ENCODE peak calls at places on chromosome 11, in four cellular contexts. One of them, this sample, is unnamed.

GRCh38 chr11:75954039-75954438 is 139.0 kb downstream of the UVRAG start:
- DNase-seq in suprapubic skin: no peak
- DNase-seq in psoas muscle: no peak
- DNase-seq in lower leg skin: no peak
- DNase-seq in this sample: no peak

GRCh38 chr11:27153136-27153535 is 112.5 kb downstream of the BBOX1 start:
- DNase-seq in psoas muscle: no peak
- DNase-seq in suprapubic skin: no peak
- DNase-seq in lower leg skin: no peak
- DNase-seq in this sample: no peak

GRCh38 chr11:93613432-93613831 is 48.0 kb upstream of the CEP295 start:
- DNase-seq in psoas muscle: no peak
- DNase-seq in suprapubic skin: no peak
- DNase-seq in lower leg skin: no peak
- DNase-seq in this sample: no peak

GRCh38 chr11:72081856-72082255 is 1.2 kb downstream of the LRRC51 start:
- DNase-seq in psoas muscle: no peak
- DNase-seq in suprapubic skin: no peak
- DNase-seq in lower leg skin: no peak
- DNase-seq in this sample: no peak

GRCh38 chr11:79675081-79675480 is 234.3 kb upstream of the TENM4 start:
- DNase-seq in psoas muscle: no peak
- DNase-seq in lower leg skin: no peak
- DNase-seq in suprapubic skin: no peak
- DNase-seq in this sample: no peak

GRCh38 chr11:121761171-121761570 is 308.4 kb upstream of the SORL1-AS1 start:
- DNase-seq in psoas muscle: no peak
- DNase-seq in lower leg skin: no peak
- DNase-seq in suprapubic skin: no peak
- DNase-seq in this sample: no peak

GRCh38 chr11:12175694-12176241 is 65.4 kb downstream of the MICAL2 start:
- DNase-seq in suprapubic skin: no peak
- DNase-seq in lower leg skin: no peak
- DNase-seq in psoas muscle: no peak
- DNase-seq in this sample: no peak

GRCh38 chr11:114040706-114041211 is 18.8 kb upstream of the ZBTB16 start:
- DNase-seq in psoas muscle: peak
- DNase-seq in suprapubic skin: no peak
- DNase-seq in lower leg skin: no peak
- DNase-seq in this sample: peak

GRCh38 chr11:122234257-122234656 is 118.2 kb upstream of the BLID start:
- DNase-seq in suprapubic skin: no peak
- DNase-seq in lower leg skin: no peak
- DNase-seq in psoas muscle: no peak
- DNase-seq in this sample: no peak

GRCh38 chr11:102577723-102578122 is 47.2 kb upstream of the MMP7 start:
- DNase-seq in suprapubic skin: no peak
- DNase-seq in lower leg skin: no peak
- DNase-seq in psoas muscle: no peak
- DNase-seq in this sample: no peak

GRCh38 chr11:126474888-126475626 is 119.6 kb downstream of the ST3GAL4 start:
- DNase-seq in lower leg skin: no peak
- DNase-seq in suprapubic skin: no peak
- DNase-seq in psoas muscle: no peak
- DNase-seq in this sample: no peak

GRCh38 chr11:131895865-131896264 is 525.5 kb downstream of the NTM start:
- DNase-seq in suprapubic skin: no peak
- DNase-seq in lower leg skin: no peak
- DNase-seq in psoas muscle: no peak
- DNase-seq in this sample: no peak

GRCh38 chr11:8340299-8340698 is 76.6 kb upstream of the LMO1 start:
- DNase-seq in lower leg skin: no peak
- DNase-seq in suprapubic skin: no peak
- DNase-seq in psoas muscle: no peak
- DNase-seq in this sample: no peak

GRCh38 chr11:104524276-104524675 is 360.3 kb upstream of the PDGFD start:
- DNase-seq in psoas muscle: no peak
- DNase-seq in lower leg skin: no peak
- DNase-seq in suprapubic skin: no peak
- DNase-seq in this sample: no peak

GRCh38 chr11:93481696-93482095 is 61.5 kb downstream of the SMCO4 start:
- DNase-seq in lower leg skin: no peak
- DNase-seq in suprapubic skin: no peak
- DNase-seq in psoas muscle: no peak
- DNase-seq in this sample: no peak

GRCh38 chr11:96227244-96227643 is 115.8 kb downstream of the MAML2 start:
- DNase-seq in lower leg skin: no peak
- DNase-seq in psoas muscle: no peak
- DNase-seq in suprapubic skin: no peak
- DNase-seq in this sample: no peak

GRCh38 chr11:71240865-71241691 is 11.3 kb downstream of the SHANK2 start:
- DNase-seq in lower leg skin: peak
- DNase-seq in suprapubic skin: peak
- DNase-seq in psoas muscle: peak
- DNase-seq in this sample: peak

GRCh38 chr11:102462610-102463009 is 10.0 kb upstream of the TMEM123 start:
- DNase-seq in psoas muscle: no peak
- DNase-seq in lower leg skin: no peak
- DNase-seq in suprapubic skin: no peak
- DNase-seq in this sample: no peak

GRCh38 chr11:114260077-114260476 is 36.1 kb upstream of the NNMT start:
- DNase-seq in psoas muscle: peak
- DNase-seq in suprapubic skin: no peak
- DNase-seq in lower leg skin: no peak
- DNase-seq in this sample: no peak

GRCh38 chr11:8168485-8169257 is at the start of gene RIC3:
- DNase-seq in suprapubic skin: no peak
- DNase-seq in lower leg skin: no peak
- DNase-seq in psoas muscle: peak
- DNase-seq in this sample: no peak

GRCh38 chr11:81112718-81113117 is 1620.9 kb downstream of the FAM181B start:
- DNase-seq in suprapubic skin: no peak
- DNase-seq in lower leg skin: no peak
- DNase-seq in psoas muscle: no peak
- DNase-seq in this sample: no peak

GRCh38 chr11:129980086-129980485 is 22.5 kb downstream of the PRDM10 start:
- DNase-seq in psoas muscle: no peak
- DNase-seq in suprapubic skin: no peak
- DNase-seq in lower leg skin: no peak
- DNase-seq in this sample: no peak

GRCh38 chr11:72585762-72586590 is 88.2 kb downstream of the PDE2A start:
- DNase-seq in suprapubic skin: peak
- DNase-seq in psoas muscle: peak
- DNase-seq in lower leg skin: peak
- DNase-seq in this sample: peak

GRCh38 chr11:102773388-102773787 is 7.0 kb downstream of the MMP10 start:
- DNase-seq in psoas muscle: no peak
- DNase-seq in lower leg skin: no peak
- DNase-seq in suprapubic skin: no peak
- DNase-seq in this sample: no peak

GRCh38 chr11:104991994-104992393 is 23.6 kb upstream of the CASP4 start:
- DNase-seq in psoas muscle: no peak
- DNase-seq in suprapubic skin: no peak
- DNase-seq in lower leg skin: no peak
- DNase-seq in this sample: no peak

GRCh38 chr11:132595711-132596111 is 936.6 kb downstream of the OPCML start:
- DNase-seq in lower leg skin: no peak
- DNase-seq in suprapubic skin: no peak
- DNase-seq in psoas muscle: no peak
- DNase-seq in this sample: no peak

GRCh38 chr11:30171661-30172060 is 59.2 kb upstream of the FSHB start:
- DNase-seq in lower leg skin: no peak
- DNase-seq in suprapubic skin: no peak
- DNase-seq in psoas muscle: no peak
- DNase-seq in this sample: no peak

GRCh38 chr11:108871152-108871551 is 206.3 kb downstream of the DDX10 start:
- DNase-seq in lower leg skin: no peak
- DNase-seq in suprapubic skin: no peak
- DNase-seq in psoas muscle: no peak
- DNase-seq in this sample: no peak

GRCh38 chr11:46599340-46600067 is 5.7 kb upstream of the AMBRA1 start:
- DNase-seq in lower leg skin: no peak
- DNase-seq in suprapubic skin: no peak
- DNase-seq in psoas muscle: no peak
- DNase-seq in this sample: no peak

GRCh38 chr11:72326151-72326842 is 82.3 kb upstream of the PHOX2A start:
- DNase-seq in psoas muscle: no peak
- DNase-seq in lower leg skin: no peak
- DNase-seq in suprapubic skin: no peak
- DNase-seq in this sample: no peak

GRCh38 chr11:74443071-74443864 is 24.1 kb downstream of the KCNE3 start:
- DNase-seq in suprapubic skin: no peak
- DNase-seq in psoas muscle: no peak
- DNase-seq in lower leg skin: no peak
- DNase-seq in this sample: no peak

GRCh38 chr11:40384991-40385390 is 1074.5 kb downstream of the LRRC4C start:
- DNase-seq in suprapubic skin: no peak
- DNase-seq in psoas muscle: no peak
- DNase-seq in lower leg skin: no peak
- DNase-seq in this sample: no peak

GRCh38 chr11:122863704-122864326 is 18.7 kb upstream of the JHY start:
- DNase-seq in psoas muscle: no peak
- DNase-seq in lower leg skin: no peak
- DNase-seq in suprapubic skin: no peak
- DNase-seq in this sample: no peak

GRCh38 chr11:7600205-7600775 is 73.0 kb downstream of the CYB5R2 start:
- DNase-seq in psoas muscle: peak
- DNase-seq in lower leg skin: peak
- DNase-seq in suprapubic skin: peak
- DNase-seq in this sample: peak

GRCh38 chr11:31045335-31045734 is 324.2 kb downstream of the DCDC1 start:
- DNase-seq in suprapubic skin: no peak
- DNase-seq in psoas muscle: no peak
- DNase-seq in lower leg skin: no peak
- DNase-seq in this sample: no peak

GRCh38 chr11:10920205-10920604 is 62.4 kb upstream of the ZBED5 start:
- DNase-seq in suprapubic skin: no peak
- DNase-seq in lower leg skin: no peak
- DNase-seq in psoas muscle: no peak
- DNase-seq in this sample: no peak

DNA sequence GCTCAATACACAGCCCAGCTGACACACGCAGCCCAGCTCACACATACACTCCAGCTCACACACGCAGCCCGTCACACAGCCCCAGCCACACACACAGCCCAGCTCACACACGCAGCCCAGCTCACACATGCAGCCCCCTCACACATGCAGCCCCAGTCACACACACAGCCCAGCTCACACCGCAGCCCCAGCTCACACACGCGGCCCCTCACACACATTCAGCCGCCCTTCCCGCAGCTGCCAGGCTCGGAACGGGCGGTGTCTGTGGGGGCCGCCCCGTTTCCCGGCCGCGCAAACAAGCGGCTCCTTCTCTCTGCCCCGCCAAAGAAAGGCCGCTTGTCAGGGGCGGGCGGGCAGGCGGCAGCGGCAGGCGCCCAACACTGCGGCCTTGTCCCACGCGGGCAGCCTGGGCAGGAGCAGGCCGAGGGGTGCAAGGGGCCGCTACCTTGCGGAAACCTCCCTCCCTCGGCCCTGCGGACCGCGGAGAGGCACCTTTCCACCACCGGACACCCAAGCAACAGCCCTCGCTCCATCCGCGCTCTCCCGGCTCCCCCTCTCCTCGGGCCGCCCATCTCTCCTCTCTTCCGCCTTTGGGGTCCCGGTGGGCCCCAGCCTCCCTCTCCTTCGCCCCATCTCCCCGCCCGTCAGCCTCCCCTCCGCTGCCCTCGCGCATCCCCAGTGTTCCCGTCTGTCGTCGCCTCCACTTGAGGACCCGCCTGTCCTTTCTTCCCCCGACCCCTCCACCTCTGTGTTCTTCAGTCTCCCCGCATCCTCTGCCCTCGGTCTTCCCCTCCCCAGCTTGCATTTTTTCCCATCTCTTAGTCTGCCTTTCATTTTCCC is 2.2 kb downstream of the PHLDB1 start:
- DNase-seq in lower leg skin: no peak
- DNase-seq in suprapubic skin: peak
- DNase-seq in psoas muscle: no peak
- DNase-seq in this sample: no peak
- H3K4me3 ChIP-seq in lower leg skin: no peak
- H3K4me3 ChIP-seq in suprapubic skin: peak
- H3K4me3 ChIP-seq in psoas muscle: peak
- H3K4me3 ChIP-seq in this sample: peak

GRCh38 chr11:57643802-57644201 is 5.9 kb downstream of the YPEL4 start:
- DNase-seq in lower leg skin: no peak
- DNase-seq in suprapubic skin: no peak
- DNase-seq in psoas muscle: no peak
- DNase-seq in this sample: no peak
- TF ChIP-seq CTCF in lower leg skin: no peak
- TF ChIP-seq CTCF in suprapubic skin: no peak
- TF ChIP-seq CTCF in psoas muscle: no peak
- TF ChIP-seq CTCF in this sample: no peak

GRCh38 chr11:33736148-33736809 is at the start of gene CD59:
- DNase-seq in lower leg skin: peak
- DNase-seq in suprapubic skin: peak
- DNase-seq in psoas muscle: peak
- DNase-seq in this sample: peak

GRCh38 chr11:33735166-33735425 is 1.1 kb downstream of the CD59 start:
- DNase-seq in psoas muscle: no peak
- DNase-seq in lower leg skin: no peak
- DNase-seq in suprapubic skin: no peak
- DNase-seq in this sample: no peak

GRCh38 chr11:33734441-33735165 is 1.6 kb downstream of the CD59 start:
- DNase-seq in suprapubic skin: peak
- DNase-seq in psoas muscle: peak
- DNase-seq in lower leg skin: no peak
- DNase-seq in this sample: no peak

GRCh38 chr11:33735426-33736147 is 636 bp downstream of the CD59 start:
- DNase-seq in suprapubic skin: peak
- DNase-seq in psoas muscle: peak
- DNase-seq in lower leg skin: no peak
- DNase-seq in this sample: no peak

GRCh38 chr11:33737362-33737821 is 1.2 kb upstream of the CD59 start:
- DNase-seq in suprapubic skin: no peak
- DNase-seq in lower leg skin: no peak
- DNase-seq in psoas muscle: no peak
- DNase-seq in this sample: no peak
- H3K4me3 ChIP-seq in suprapubic skin: no peak
- H3K4me3 ChIP-seq in lower leg skin: no peak
- H3K4me3 ChIP-seq in psoas muscle: no peak
- H3K4me3 ChIP-seq in this sample: no peak

GRCh38 chr11:116459644-116460043 is 313.1 kb downstream of the BUD13 start:
- DNase-seq in lower leg skin: no peak
- DNase-seq in psoas muscle: no peak
- DNase-seq in suprapubic skin: no peak
- DNase-seq in this sample: no peak

GRCh38 chr11:116459233-116459632 is 313.6 kb downstream of the BUD13 start:
- DNase-seq in psoas muscle: no peak
- DNase-seq in lower leg skin: no peak
- DNase-seq in suprapubic skin: no peak
- DNase-seq in this sample: no peak

GRCh38 chr11:116460156-116460965 is 312.4 kb downstream of the BUD13 start:
- DNase-seq in psoas muscle: no peak
- DNase-seq in lower leg skin: no peak
- DNase-seq in suprapubic skin: no peak
- DNase-seq in this sample: no peak

GRCh38 chr11:116458546-116458945 is 314.2 kb downstream of the BUD13 start:
- DNase-seq in suprapubic skin: no peak
- DNase-seq in psoas muscle: no peak
- DNase-seq in lower leg skin: no peak
- DNase-seq in this sample: no peak

GRCh38 chr11:116461789-116462188 is 311.0 kb downstream of the BUD13 start:
- DNase-seq in lower leg skin: no peak
- DNase-seq in psoas muscle: no peak
- DNase-seq in suprapubic skin: no peak
- DNase-seq in this sample: no peak
- TF ChIP-seq CTCF in lower leg skin: no peak
- TF ChIP-seq CTCF in psoas muscle: no peak
- TF ChIP-seq CTCF in suprapubic skin: no peak
- TF ChIP-seq CTCF in this sample: no peak